ENCODE peak calls at places on chromosomes 1 and 21, in five cellular contexts. One of them, this sample, is unnamed.

GRCh38 chr1:84600796-84601195 is 26.6 kb upstream of the CTBS start:
- DNase-seq in HCT116: no peak
- DNase-seq in Panc1: no peak
- DNase-seq in GM23338: no peak
- DNase-seq in K562: no peak
- DNase-seq in this sample: no peak

GRCh38 chr1:209586341-209586740 is 2.8 kb downstream of the CAMK1G start:
- DNase-seq in Panc1: no peak
- DNase-seq in GM23338: no peak
- DNase-seq in K562: no peak
- DNase-seq in HCT116: no peak
- DNase-seq in this sample: no peak

GRCh38 chr1:221672160-221672762 is 69.6 kb downstream of the DUSP10 start:
- DNase-seq in GM23338: no peak
- DNase-seq in K562: no peak
- DNase-seq in Panc1: no peak
- DNase-seq in HCT116: no peak
- DNase-seq in this sample: no peak

GRCh38 chr1:87603636-87604035 is 275.0 kb downstream of the LMO4 start:
- DNase-seq in K562: no peak
- DNase-seq in Panc1: no peak
- DNase-seq in GM23338: no peak
- DNase-seq in HCT116: no peak
- DNase-seq in this sample: no peak

GRCh38 chr1:110339427-110340206 is 440 bp downstream of the RBM15 start:
- DNase-seq in Panc1: no peak
- DNase-seq in HCT116: no peak
- DNase-seq in K562: peak
- DNase-seq in GM23338: peak
- DNase-seq in this sample: peak

GRCh38 chr1:77438239-77438913 is 156.6 kb downstream of the AK5 start:
- DNase-seq in HCT116: no peak
- DNase-seq in K562: no peak
- DNase-seq in GM23338: no peak
- DNase-seq in Panc1: no peak
- DNase-seq in this sample: no peak

GRCh38 chr1:156152628-156153027 is 757 bp upstream of the SEMA4A start:
- DNase-seq in K562: no peak
- DNase-seq in GM23338: no peak
- DNase-seq in HCT116: no peak
- DNase-seq in Panc1: no peak
- DNase-seq in this sample: no peak

GRCh38 chr1:87712261-87712674 is 383.6 kb downstream of the LMO4 start:
- DNase-seq in GM23338: no peak
- DNase-seq in Panc1: no peak
- DNase-seq in HCT116: peak
- DNase-seq in K562: no peak
- DNase-seq in this sample: no peak

GRCh38 chr1:89733748-89734147 is 87.1 kb upstream of the LRRC8D start:
- DNase-seq in HCT116: no peak
- DNase-seq in K562: no peak
- DNase-seq in Panc1: no peak
- DNase-seq in GM23338: no peak
- DNase-seq in this sample: no peak

GRCh38 chr21:41045534-41046268 is 122.3 kb upstream of the BACE2 start:
- DNase-seq in GM23338: peak
- DNase-seq in HCT116: no peak
- DNase-seq in Panc1: no peak
- DNase-seq in K562: no peak
- DNase-seq in this sample: peak

GRCh38 chr1:156246762-156247459 is 945 bp downstream of the PAQR6 start:
- DNase-seq in GM23338: peak
- DNase-seq in Panc1: no peak
- DNase-seq in HCT116: no peak
- DNase-seq in K562: no peak
- DNase-seq in this sample: no peak

GRCh38 chr1:7044471-7044805 is 259.2 kb downstream of the CAMTA1 start:
- DNase-seq in HCT116: no peak
- DNase-seq in GM23338: peak
- DNase-seq in K562: no peak
- DNase-seq in Panc1: no peak
- DNase-seq in this sample: no peak

GRCh38 chr1:22969224-22969829 is 3.3 kb downstream of the LACTBL1 start:
- DNase-seq in GM23338: no peak
- DNase-seq in HCT116: no peak
- DNase-seq in K562: no peak
- DNase-seq in Panc1: no peak
- DNase-seq in this sample: no peak

GRCh38 chr1:47781171-47781959 is 215.8 kb downstream of the TRABD2B start:
- DNase-seq in GM23338: no peak
- DNase-seq in K562: no peak
- DNase-seq in Panc1: no peak
- DNase-seq in HCT116: no peak
- DNase-seq in this sample: no peak

GRCh38 chr1:206029484-206029883 is 5.8 kb upstream of the CTSE start:
- DNase-seq in GM23338: no peak
- DNase-seq in K562: no peak
- DNase-seq in Panc1: no peak
- DNase-seq in HCT116: no peak
- DNase-seq in this sample: no peak

GRCh38 chr1:26275580-26276431 is 4.1 kb upstream of the SH3BGRL3 start:
- DNase-seq in K562: peak
- DNase-seq in GM23338: peak
- DNase-seq in HCT116: peak
- DNase-seq in Panc1: peak
- DNase-seq in this sample: peak

GRCh38 chr1:197453376-197454058 is 185.5 kb downstream of the CRB1 start:
- DNase-seq in HCT116: no peak
- DNase-seq in GM23338: no peak
- DNase-seq in Panc1: no peak
- DNase-seq in K562: no peak
- DNase-seq in this sample: peak

GRCh38 chr1:204706838-204707509 is 21.4 kb upstream of the LRRN2 start:
- DNase-seq in HCT116: no peak
- DNase-seq in Panc1: no peak
- DNase-seq in GM23338: peak
- DNase-seq in K562: no peak
- DNase-seq in this sample: no peak

DNA sequence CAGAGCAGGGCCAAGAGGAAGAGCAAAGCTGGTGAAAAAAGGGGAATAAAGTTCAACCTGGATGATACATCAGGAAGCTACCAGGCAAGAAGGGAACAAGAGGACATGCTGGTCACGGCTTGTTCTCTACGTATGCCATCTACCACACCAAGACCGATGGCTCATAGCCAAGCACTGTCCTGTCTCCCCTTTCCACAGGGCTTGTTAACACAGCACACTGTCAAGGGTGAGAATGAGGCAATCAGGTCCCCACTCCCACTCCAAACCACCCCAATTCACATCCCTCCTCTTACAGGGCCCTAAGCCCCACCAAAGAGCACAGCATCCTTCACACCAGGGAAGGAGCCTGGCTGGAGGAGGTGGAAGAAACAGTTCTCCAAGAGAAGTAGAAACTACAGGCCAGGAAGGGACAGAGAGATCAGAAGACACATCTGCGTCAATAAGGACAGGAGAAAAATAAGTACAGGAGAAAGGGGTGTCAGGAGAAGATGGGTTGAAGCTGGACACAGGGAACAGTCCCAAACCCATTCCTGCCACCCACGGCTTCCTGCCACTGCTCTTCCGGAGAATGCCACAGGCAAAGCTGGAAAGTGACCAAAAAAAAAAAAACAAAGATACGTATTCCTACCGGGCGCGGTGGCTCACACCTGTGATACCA is 923 bp upstream of the SHC1 start:
- DNase-seq in HCT116: no peak
- DNase-seq in Panc1: no peak
- DNase-seq in GM23338: no peak
- DNase-seq in K562: no peak
- DNase-seq in this sample: no peak
- TF ChIP-seq POLR2AphosphoS5 in HCT116: no peak
- TF ChIP-seq POLR2AphosphoS5 in Panc1: no peak
- TF ChIP-seq POLR2AphosphoS5 in GM23338: no peak
- TF ChIP-seq POLR2AphosphoS5 in K562: no peak
- TF ChIP-seq POLR2AphosphoS5 in this sample: no peak

GRCh38 chr1:10901091-10901893 is 104.8 kb upstream of the CASZ1 start:
- DNase-seq in GM23338: no peak
- DNase-seq in Panc1: no peak
- DNase-seq in HCT116: no peak
- DNase-seq in K562: no peak
- DNase-seq in this sample: no peak
- TF ChIP-seq REST in GM23338: no peak
- TF ChIP-seq REST in Panc1: no peak
- TF ChIP-seq REST in HCT116: no peak
- TF ChIP-seq REST in K562: no peak
- TF ChIP-seq REST in this sample: no peak

GRCh38 chr1:69569983-69570755 is 2.4 kb downstream of the LRRC7 start:
- DNase-seq in GM23338: peak
- DNase-seq in Panc1: no peak
- DNase-seq in K562: no peak
- DNase-seq in HCT116: no peak
- DNase-seq in this sample: no peak
- TF ChIP-seq POLR2AphosphoS5 in GM23338: no peak
- TF ChIP-seq POLR2AphosphoS5 in Panc1: no peak
- TF ChIP-seq POLR2AphosphoS5 in K562: no peak
- TF ChIP-seq POLR2AphosphoS5 in HCT116: no peak
- TF ChIP-seq POLR2AphosphoS5 in this sample: no peak

DNA sequence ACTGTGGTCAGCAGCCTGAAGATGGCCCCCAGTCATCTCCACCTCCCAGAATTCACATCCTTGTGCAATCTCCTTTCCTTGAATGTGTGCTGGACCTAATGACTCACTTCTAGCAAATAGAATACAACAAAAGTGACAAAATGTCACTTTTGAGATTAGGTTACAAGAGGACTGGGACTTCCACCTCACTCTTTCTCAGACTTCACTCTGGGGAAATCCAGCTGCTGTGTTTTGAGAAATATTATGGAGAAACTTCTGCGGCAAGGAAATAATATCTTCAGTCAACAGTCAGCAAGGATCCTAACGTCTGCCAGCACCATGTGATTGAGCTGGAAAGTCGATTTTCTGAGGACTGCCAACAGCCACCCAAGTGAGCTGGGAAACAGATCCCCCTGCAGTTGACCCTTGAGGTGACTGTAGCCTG is 70.5 kb upstream of the GADD45A start:
- DNase-seq in HCT116: no peak
- DNase-seq in Panc1: no peak
- DNase-seq in K562: no peak
- DNase-seq in GM23338: no peak
- DNase-seq in this sample: no peak
- TF ChIP-seq REST in HCT116: no peak
- TF ChIP-seq REST in Panc1: no peak
- TF ChIP-seq REST in K562: no peak
- TF ChIP-seq REST in GM23338: no peak
- TF ChIP-seq REST in this sample: no peak